ENCODE peak calls at places on chromosomes 6 and 20, in nine cellular contexts. Y is PC-3, S is body of pancreas, W is prostate gland, K is astrocyte, H is brain microvascular endothelial cell, O is RWPE1, P is thyroid gland, D is suprapubic skin. R is an unnamed sample.
A peak's percentile ranks its signal among the peaks of the same experiment; 100 is the strongest.

GRCh38 chr6:112606726-112607125 is 259.6 kb downstream of the RFPL4B start:
- DNase-seq in Y (no peak), S (no peak), W (no peak), K (no peak), H (no peak), O (no peak), P (no peak), D (no peak), R (no peak)

GRCh38 chr6:52371656-52372151 is 9.8 kb downstream of the PAQR8 start:
- DNase-seq in Y (no peak), S (no peak), W (no peak), K (peak; percentile 28), H (no peak), O (no peak), P (no peak), D (no peak), R (no peak)

GRCh38 chr20:57188056-57188455 is 78.4 kb downstream of the BMP7 start:
- DNase-seq in Y (no peak), S (no peak), W (no peak), K (no peak), H (no peak), O (no peak), P (no peak), D (no peak), R (no peak)

GRCh38 chr6:130129781-130130246 is 92.9 kb downstream of the SAMD3 start:
- DNase-seq in Y (no peak), S (no peak), W (no peak), K (peak; percentile 75), H (peak; percentile 57), O (no peak), P (no peak), D (no peak), R (no peak)

GRCh38 chr20:51468636-51469035 is 73.9 kb downstream of the NFATC2 start:
- DNase-seq in Y (no peak), S (no peak), W (no peak), K (no peak), H (no peak), O (no peak), P (no peak), D (peak; percentile 61), R (no peak)

GRCh38 chr6:106870069-106870468 is 104.5 kb downstream of the CD24 start:
- DNase-seq in Y (peak; percentile 75), S (no peak), W (no peak), K (peak; percentile 97), H (peak; percentile 24), O (peak; percentile 85), P (no peak), D (no peak), R (peak; percentile 30)

GRCh38 chr6:21441386-21441785 is 152.2 kb upstream of the SOX4 start:
- DNase-seq in Y (no peak), S (no peak), W (no peak), K (peak; percentile 57), H (peak; percentile 63), O (peak; percentile 10), P (no peak), D (no peak), R (no peak)

GRCh38 chr6:45830441-45831139 is 185.1 kb downstream of the CLIC5 start:
- DNase-seq in Y (no peak), S (no peak), W (no peak), K (peak; percentile 12), H (no peak), O (no peak), P (no peak), D (no peak), R (no peak)

GRCh38 chr20:34536798-34537394 is 20.7 kb downstream of the DYNLRB1 start:
- DNase-seq in Y (no peak), S (peak; percentile 65), W (no peak), K (no peak), H (peak; percentile 21), O (no peak), P (peak; percentile 32), D (no peak), R (no peak)

GRCh38 chr20:1840865-1841553 is 54.2 kb upstream of the SIRPA start:
- DNase-seq in Y (no peak), S (no peak), W (no peak), K (no peak), H (no peak), O (no peak), P (no peak), D (no peak), R (no peak)

GRCh38 chr6:83592770-83593394 is 80.5 kb downstream of the PRSS35 start:
- DNase-seq in Y (peak; percentile 38), S (no peak), W (no peak), K (no peak), H (peak; percentile 17), O (peak; percentile 13), P (peak; percentile 13), D (no peak), R (no peak)

GRCh38 chr6:122810189-122810588 is 21.1 kb downstream of the SMPDL3A start:
- DNase-seq in Y (no peak), S (no peak), W (no peak), K (no peak), H (no peak), O (no peak), P (no peak), D (no peak), R (no peak)

GRCh38 chr20:33667245-33668086 is 723 bp downstream of the ACTL10 start:
- DNase-seq in Y (peak; percentile 76), S (peak; percentile 73), W (peak; percentile 79), K (no peak), H (peak; percentile 54), O (no peak), P (peak; percentile 74), D (no peak), R (no peak)

GRCh38 chr6:71287038-71287437 is 1.6 kb upstream of the OGFRL1 start:
- DNase-seq in Y (no peak), S (no peak), W (peak; percentile 11), K (no peak), H (no peak), O (no peak), P (no peak), D (no peak), R (no peak)

GRCh38 chr6:127811939-127812338 is 88.9 kb downstream of the THEMIS start:
- DNase-seq in Y (no peak), S (no peak), W (no peak), K (no peak), H (no peak), O (no peak), P (no peak), D (no peak), R (no peak)

GRCh38 chr6:24569811-24570210 is 75.0 kb downstream of the ALDH5A1 start:
- DNase-seq in Y (no peak), S (no peak), W (no peak), K (no peak), H (no peak), O (no peak), P (no peak), D (no peak), R (no peak)

GRCh38 chr6:169536446-169537170 is 165.2 kb downstream of the WDR27 start:
- DNase-seq in Y (peak; percentile 69), S (no peak), W (no peak), K (peak; percentile 90), H (peak; percentile 55), O (no peak), P (no peak), D (no peak), R (no peak)

GRCh38 chr6:42185597-42185996 is 9.2 kb downstream of the GUCA1B start:
- DNase-seq in Y (no peak), S (no peak), W (no peak), K (no peak), H (no peak), O (no peak), P (no peak), D (no peak), R (no peak)
- TF ChIP-seq CTCF in Y (no peak), S (no peak), W (no peak), K (no peak), H (no peak), O (no peak), P (no peak), D (no peak), R (no peak)

DNA sequence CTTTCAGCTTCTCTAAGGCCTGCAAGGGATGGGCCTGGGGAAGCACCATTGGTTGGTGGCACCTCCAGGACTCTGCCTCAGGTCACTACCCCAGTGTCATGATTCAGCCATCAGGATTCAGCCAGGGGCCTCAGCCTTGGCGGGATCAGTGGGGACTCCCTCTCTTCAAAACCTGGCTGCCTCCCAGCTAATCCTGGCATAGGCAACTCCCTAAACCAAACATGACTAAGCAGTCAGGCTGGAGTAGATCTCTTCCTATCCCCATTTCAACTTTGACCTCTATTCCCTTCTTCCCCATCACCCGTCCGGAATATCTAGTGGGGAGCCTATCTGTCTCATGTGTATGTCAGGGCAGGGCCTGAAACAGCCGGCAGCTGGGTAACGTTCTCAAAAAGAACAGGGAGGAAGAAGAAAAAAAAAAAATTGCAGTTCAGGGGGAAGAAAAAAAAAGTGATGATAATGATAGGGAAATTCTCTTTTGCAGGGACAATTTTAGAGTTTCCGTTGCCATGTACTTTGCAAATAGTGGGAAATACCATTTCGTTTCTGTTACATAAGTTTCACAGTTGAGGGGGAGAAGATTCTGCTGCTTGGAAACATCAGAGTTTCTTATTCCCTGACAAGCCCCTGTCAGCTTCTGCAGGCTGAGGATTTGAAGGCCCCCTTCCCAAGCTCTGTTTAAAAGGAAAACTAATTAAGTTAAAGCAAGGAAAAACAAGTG is 4.1 kb upstream of the PREX1 start:
- DNase-seq in Y (peak; percentile 95), S (no peak), W (no peak), K (no peak), H (no peak), O (peak; percentile 73), P (peak; percentile 83), D (no peak), R (no peak)
- H3K27ac ChIP-seq in Y (peak overlapping the region; percentile 9), S (no peak overlapping the region), W (no peak overlapping the region), K (no peak overlapping the region), H (no peak overlapping the region), O (no peak overlapping the region), P (peak overlapping the region; percentile 15), D (peak overlapping the region; percentile 53), R (no peak overlapping the region)

GRCh38 chr20:58980711-58981563 is at the start of gene NELFCD:
- DNase-seq in Y (peak; percentile 92), S (peak; percentile 92), W (peak; percentile 71), K (peak; percentile 49), H (peak; percentile 54), O (peak; percentile 100), P (peak; percentile 79), D (peak; percentile 90), R (peak; percentile 85)
- TF ChIP-seq CTCF in Y (no peak), S (no peak), W (no peak), K (no peak), H (no peak), O (no peak), P (no peak), D (no peak), R (no peak)

GRCh38 chr6:152096863-152097496 is 289.5 kb downstream of the ESR1 start:
- DNase-seq in Y (peak; percentile 67), S (no peak), W (no peak), K (peak; percentile 84), H (peak; percentile 79), O (peak; percentile 71), P (no peak), D (no peak), R (no peak)
- H3K27ac ChIP-seq in Y (peak overlapping the region; percentile 60), S (no peak overlapping the region), W (peak overlapping the region; percentile 30), K (peak overlapping the region; percentile 63), H (peak overlapping the region; percentile 77), O (peak overlapping the region; percentile 83), P (no peak overlapping the region), D (no peak overlapping the region), R (no peak overlapping the region)